ENCODE peak calls at places on chromosome 22, in four cellular contexts. Q, Y, G and P are unnamed samples.

GRCh38 chr22:24697671-24698082 is 76.8 kb downstream of the PIWIL3 start:
- DNase-seq in Q (no peak), Y (no peak), G (no peak), P (no peak)

GRCh38 chr22:17143101-17143500 is 16.0 kb downstream of the HDHD5 start:
- DNase-seq in Q (no peak), Y (no peak), G (no peak), P (no peak)

GRCh38 chr22:39151329-39151975 is 1.0 kb downstream of the CBX7 start:
- DNase-seq in Q (no peak), Y (no peak), G (no peak), P (no peak)

GRCh38 chr22:40482886-40483285 is 112.5 kb downstream of the SGSM3 start:
- DNase-seq in Q (no peak), Y (no peak), G (no peak), P (no peak)

GRCh38 chr22:40241200-40241763 is 63.6 kb downstream of the TNRC6B start:
- DNase-seq in Q (no peak), Y (no peak), G (no peak), P (no peak)

GRCh38 chr22:32410459-32410858 is 1.6 kb downstream of the RTCB start:
- DNase-seq in Q (no peak), Y (peak; percentile 27), G (no peak), P (no peak)

GRCh38 chr22:38403806-38404205 is 51.2 kb downstream of the KCNJ4 start:
- DNase-seq in Q (no peak), Y (no peak), G (no peak), P (peak; percentile 16)

GRCh38 chr22:39474351-39474991 is 17.7 kb downstream of the MGAT3 start:
- DNase-seq in Q (peak; percentile 70), Y (no peak), G (no peak), P (no peak)

GRCh38 chr22:35154937-35155387 is 89.0 kb downstream of the ISX start:
- DNase-seq in Q (peak; percentile 86), Y (peak; percentile 56), G (peak; percentile 60), P (peak; percentile 78)

GRCh38 chr22:39351689-39352214 is 2.0 kb downstream of the SYNGR1 start:
- DNase-seq in Q (peak; percentile 44), Y (no peak), G (no peak), P (no peak)

GRCh38 chr22:42947211-42947990 is 67.5 kb downstream of the PACSIN2 start:
- DNase-seq in Q (no peak), Y (peak; percentile 87), G (no peak), P (no peak)

GRCh38 chr22:30717331-30717921 is 22.8 kb downstream of the OSBP2 start:
- DNase-seq in Q (no peak), Y (peak; percentile 12), G (no peak), P (no peak)

GRCh38 chr22:43479311-43479710 is 67.5 kb downstream of the MPPED1 start:
- DNase-seq in Q (no peak), Y (no peak), G (no peak), P (no peak)

GRCh38 chr22:44396727-44397722 is 84.3 kb upstream of the SHISAL1 start:
- DNase-seq in Q (no peak), Y (no peak), G (no peak), P (no peak)

GRCh38 chr22:47076758-47077157 is 314.3 kb downstream of the TBC1D22A start:
- DNase-seq in Q (no peak), Y (no peak), G (no peak), P (no peak)

GRCh38 chr22:38802671-38803121 is 8.8 kb upstream of the DNAL4 start:
- DNase-seq in Q (no peak), Y (peak; percentile 53), G (no peak), P (no peak)

GRCh38 chr22:23913306-23913660 is 19.1 kb downstream of the MIF start:
- DNase-seq in Q (no peak), Y (no peak), G (no peak), P (no peak)

GRCh38 chr22:40602231-40602630 is 34.3 kb downstream of the MRTFA start:
- DNase-seq in Q (no peak), Y (no peak), G (no peak), P (no peak)

GRCh38 chr22:39234157-39234793 is 10.5 kb downstream of the PDGFB start:
- DNase-seq in Q (no peak), Y (no peak), G (no peak), P (no peak)

GRCh38 chr22:43014062-43014875 is 680 bp downstream of the PACSIN2 start:
- DNase-seq in Q (peak; percentile 65), Y (peak; percentile 32), G (peak; percentile 39), P (peak; percentile 49)

GRCh38 chr22:17578129-17578754 is 14.9 kb downstream of the SLC25A18 start:
- DNase-seq in Q (no peak), Y (peak; percentile 21), G (no peak), P (no peak)

GRCh38 chr22:39664485-39665200 is 94.1 kb downstream of the CACNA1I start:
- DNase-seq in Q (peak; percentile 90), Y (no peak), G (peak; percentile 97), P (peak; percentile 83)

GRCh38 chr22:21687685-21688259 is 22.0 kb downstream of the PPIL2 start:
- DNase-seq in Q (no peak), Y (no peak), G (peak; percentile 63), P (no peak)

GRCh38 chr22:47168441-47168840 is 406.0 kb downstream of the TBC1D22A start:
- DNase-seq in Q (peak; percentile 5), Y (no peak), G (no peak), P (no peak)

GRCh38 chr22:25953276-25953675 is 211.3 kb downstream of the MYO18B start:
- DNase-seq in Q (no peak), Y (peak; percentile 8), G (no peak), P (no peak)

GRCh38 chr22:21876486-21877176 is 9.2 kb upstream of the MAPK1 start:
- DNase-seq in Q (no peak), Y (no peak), G (peak; percentile 81), P (no peak)

GRCh38 chr22:39253427-39254070 is 8.8 kb upstream of the PDGFB start:
- DNase-seq in Q (no peak), Y (no peak), G (peak; percentile 64), P (peak; percentile 56)

GRCh38 chr22:44256860-44257560 is 55.7 kb downstream of the SHISAL1 start:
- DNase-seq in Q (peak; percentile 6), Y (no peak), G (no peak), P (no peak)

GRCh38 chr22:38941488-38941987 is 15.9 kb upstream of the APOBEC3A start:
- DNase-seq in Q (no peak), Y (no peak), G (no peak), P (no peak)

GRCh38 chr22:44392446-44392921 is 79.7 kb upstream of the SHISAL1 start:
- DNase-seq in Q (peak; percentile 7), Y (no peak), G (no peak), P (no peak)

GRCh38 chr22:42075277-42075676 is 1.2 kb downstream of the PHETA2 start:
- DNase-seq in Q (no peak), Y (no peak), G (no peak), P (no peak)

GRCh38 chr22:25084405-25085107 is 115.1 kb upstream of the CRYBB3 start:
- DNase-seq in Q (no peak), Y (no peak), G (no peak), P (no peak)

DNA sequence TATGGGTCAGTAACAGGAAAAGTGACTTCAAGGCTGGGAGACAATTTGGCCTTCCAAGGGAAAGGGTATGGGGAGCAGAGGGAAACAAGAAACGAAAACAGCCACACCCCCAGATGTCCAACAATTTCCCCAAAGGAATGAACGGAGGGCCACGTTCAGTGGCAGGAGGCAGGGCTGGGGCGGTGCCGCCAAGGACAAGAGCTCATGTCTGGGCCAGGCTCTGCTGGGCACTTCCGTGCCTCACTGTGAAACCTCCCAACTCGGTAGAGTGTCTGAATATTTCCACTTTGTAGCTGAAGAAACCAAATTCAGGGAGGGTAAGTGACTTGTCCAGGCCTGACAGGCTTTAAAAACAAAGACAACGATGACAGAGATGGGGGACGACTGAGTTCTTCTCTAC is 11.9 kb downstream of the IFT27 start:
- DNase-seq in Q (peak; percentile 3), Y (no peak), G (no peak), P (no peak)
- TF ChIP-seq ELF4 in Q (no peak), Y (no peak), G (no peak), P (no peak)

GRCh38 chr22:22878211-22878570 is 9.4 kb upstream of the IGLL5 start:
- DNase-seq in Q (no peak), Y (no peak), G (peak; percentile 51), P (no peak)

GRCh38 chr22:22878801-22879674 is 8.6 kb upstream of the IGLL5 start:
- DNase-seq in Q (no peak), Y (no peak), G (peak; percentile 55), P (no peak)

GRCh38 chr22:22880645-22881044 is 7.0 kb upstream of the IGLL5 start:
- DNase-seq in Q (no peak), Y (no peak), G (peak; percentile 56), P (no peak)

GRCh38 chr22:22879675-22880029 is 8.0 kb upstream of the IGLL5 start:
- DNase-seq in Q (no peak), Y (no peak), G (no peak), P (no peak)

GRCh38 chr22:22877523-22878210 is 9.9 kb upstream of the IGLL5 start:
- DNase-seq in Q (peak; percentile 85), Y (peak; percentile 46), G (no peak), P (peak; percentile 89)
- TF ChIP-seq ELF4 in Q (no peak), Y (no peak), G (no peak), P (no peak)

DNA sequence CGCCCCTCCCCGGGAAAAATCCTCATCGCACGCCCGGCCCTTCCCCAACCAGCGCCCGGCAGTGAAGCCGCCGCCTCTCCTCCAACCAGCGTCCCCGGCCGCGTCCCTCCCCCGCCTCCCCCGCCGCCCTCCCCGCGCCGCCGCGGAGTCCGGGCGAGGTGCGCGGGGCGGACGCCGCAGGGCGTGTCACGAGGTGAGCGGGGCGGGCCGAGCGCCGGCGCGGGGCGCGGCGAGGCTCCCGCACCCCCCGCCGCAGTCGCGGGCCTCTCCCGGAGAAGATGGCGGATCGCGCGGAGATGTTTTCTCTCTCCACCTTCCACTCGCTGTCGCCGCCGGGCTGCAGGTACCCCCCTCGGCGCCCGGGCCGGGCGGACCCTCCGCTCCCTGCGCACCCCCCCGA is at the start of gene MAPK8IP2:
- DNase-seq in Q (no peak), Y (no peak), G (peak; percentile 74), P (peak; percentile 70)
- TF ChIP-seq ELF4 in Q (no peak), Y (no peak), G (no peak), P (no peak)

GRCh38 chr22:48320671-48321515 is 1506.8 kb downstream of the BRD1 start:
- DNase-seq in Q (no peak), Y (no peak), G (no peak), P (no peak)
- TF ChIP-seq ELF4 in Q (no peak), Y (no peak), G (no peak), P (no peak)

DNA sequence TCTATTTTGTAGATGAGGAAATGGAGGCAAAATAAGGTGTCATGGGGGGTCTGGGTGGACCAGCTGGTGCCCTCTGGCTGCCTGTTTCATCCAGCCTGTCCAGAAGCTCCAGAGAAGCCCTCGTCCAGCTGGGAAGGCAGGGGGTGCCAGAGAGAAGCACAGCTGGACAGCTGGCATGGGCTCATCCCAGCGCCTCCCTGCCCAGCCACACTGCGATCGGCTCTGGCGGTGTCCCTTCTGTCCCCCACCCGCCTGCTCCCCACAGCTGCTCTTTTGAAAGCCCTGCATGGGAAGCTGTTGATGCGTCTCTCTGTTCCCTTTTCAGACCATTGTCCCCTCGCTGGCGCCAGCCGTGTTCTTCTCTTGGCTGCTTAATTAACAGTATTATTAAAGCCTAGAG is 86.5 kb downstream of the MN1 start:
- DNase-seq in Q (no peak), Y (no peak), G (no peak), P (no peak)
- TF ChIP-seq ELF4 in Q (no peak), Y (no peak), G (no peak), P (no peak)

GRCh38 chr22:19882446-19883381 is 28.0 kb upstream of the GNB1L start:
- DNase-seq in Q (peak; percentile 8), Y (no peak), G (no peak), P (no peak)
- TF ChIP-seq ELF4 in Q (no peak), Y (no peak), G (no peak), P (no peak)